ENCODE peak calls at places on chromosomes 2 and 18, in nine cellular contexts. One of them, this sample, is unnamed.

GRCh38 chr2:101860157-101860556 is 131.6 kb upstream of the IL1R2 start:
- DNase-seq in ovary: no peak
- DNase-seq in astrocyte: no peak
- DNase-seq in choroid plexus epithelial cell: no peak
- DNase-seq in transverse colon: no peak
- DNase-seq in AG04449: no peak
- DNase-seq in HFF-Myc: no peak
- DNase-seq in NB4: no peak
- DNase-seq in fibroblast of villous mesenchyme: no peak
- DNase-seq in this sample: no peak

GRCh38 chr2:55958756-55959155 is 35.2 kb upstream of the EFEMP1 start:
- DNase-seq in fibroblast of villous mesenchyme: no peak
- DNase-seq in ovary: no peak
- DNase-seq in transverse colon: no peak
- DNase-seq in astrocyte: peak
- DNase-seq in HFF-Myc: no peak
- DNase-seq in NB4: no peak
- DNase-seq in AG04449: no peak
- DNase-seq in choroid plexus epithelial cell: no peak
- DNase-seq in this sample: peak

GRCh38 chr2:42092084-42092996 is 44.5 kb downstream of the PKDCC start:
- DNase-seq in HFF-Myc: no peak
- DNase-seq in fibroblast of villous mesenchyme: no peak
- DNase-seq in choroid plexus epithelial cell: peak
- DNase-seq in astrocyte: peak
- DNase-seq in transverse colon: peak
- DNase-seq in AG04449: no peak
- DNase-seq in ovary: no peak
- DNase-seq in NB4: peak
- DNase-seq in this sample: peak

GRCh38 chr18:34583895-34584294 is 126.2 kb upstream of the DTNA start:
- DNase-seq in AG04449: no peak
- DNase-seq in astrocyte: no peak
- DNase-seq in fibroblast of villous mesenchyme: no peak
- DNase-seq in HFF-Myc: no peak
- DNase-seq in NB4: no peak
- DNase-seq in choroid plexus epithelial cell: no peak
- DNase-seq in transverse colon: no peak
- DNase-seq in ovary: no peak
- DNase-seq in this sample: no peak

GRCh38 chr2:70745276-70745675 is 22.7 kb downstream of the ADD2 start:
- DNase-seq in NB4: no peak
- DNase-seq in choroid plexus epithelial cell: no peak
- DNase-seq in transverse colon: no peak
- DNase-seq in HFF-Myc: no peak
- DNase-seq in ovary: no peak
- DNase-seq in astrocyte: no peak
- DNase-seq in AG04449: no peak
- DNase-seq in fibroblast of villous mesenchyme: no peak
- DNase-seq in this sample: no peak

GRCh38 chr2:61450144-61450543 is 20.7 kb downstream of the USP34 start:
- DNase-seq in choroid plexus epithelial cell: peak
- DNase-seq in HFF-Myc: no peak
- DNase-seq in transverse colon: no peak
- DNase-seq in AG04449: no peak
- DNase-seq in astrocyte: peak
- DNase-seq in NB4: peak
- DNase-seq in fibroblast of villous mesenchyme: no peak
- DNase-seq in ovary: no peak
- DNase-seq in this sample: no peak

GRCh38 chr2:154697422-154698237 is 865 bp upstream of the KCNJ3 start:
- DNase-seq in HFF-Myc: no peak
- DNase-seq in ovary: peak
- DNase-seq in choroid plexus epithelial cell: no peak
- DNase-seq in fibroblast of villous mesenchyme: no peak
- DNase-seq in AG04449: no peak
- DNase-seq in transverse colon: peak
- DNase-seq in astrocyte: peak
- DNase-seq in NB4: no peak
- DNase-seq in this sample: no peak

GRCh38 chr2:118580651-118581050 is 266.8 kb downstream of the EN1 start:
- DNase-seq in astrocyte: peak
- DNase-seq in fibroblast of villous mesenchyme: no peak
- DNase-seq in HFF-Myc: no peak
- DNase-seq in transverse colon: no peak
- DNase-seq in AG04449: no peak
- DNase-seq in NB4: no peak
- DNase-seq in ovary: no peak
- DNase-seq in choroid plexus epithelial cell: no peak
- DNase-seq in this sample: peak

GRCh38 chr2:177728920-177729319 is 336.3 kb downstream of the AGPS start:
- DNase-seq in astrocyte: peak
- DNase-seq in choroid plexus epithelial cell: no peak
- DNase-seq in NB4: no peak
- DNase-seq in AG04449: no peak
- DNase-seq in HFF-Myc: no peak
- DNase-seq in transverse colon: no peak
- DNase-seq in ovary: no peak
- DNase-seq in fibroblast of villous mesenchyme: no peak
- DNase-seq in this sample: no peak

DNA sequence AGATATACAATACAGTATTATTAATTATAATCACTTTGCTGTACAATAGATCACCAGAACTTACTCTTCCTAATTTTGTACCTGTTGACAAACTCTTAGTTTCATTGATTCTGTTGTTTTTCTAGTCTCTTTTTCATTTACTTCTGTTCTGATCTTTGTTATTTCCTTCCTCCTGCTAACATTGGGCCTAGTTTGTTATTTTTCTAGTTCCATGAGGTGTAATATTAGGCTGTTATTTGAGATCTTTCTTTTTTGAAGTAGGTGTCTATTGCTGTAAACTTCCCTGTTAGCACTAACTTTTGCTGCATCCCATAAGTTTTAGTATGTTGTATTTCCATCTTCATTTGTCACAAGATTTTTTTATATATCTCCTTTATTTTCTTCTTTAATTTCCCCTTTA is 55.1 kb downstream of the LIMS1 start:
- DNase-seq in NB4: no peak
- DNase-seq in choroid plexus epithelial cell: no peak
- DNase-seq in AG04449: no peak
- DNase-seq in transverse colon: no peak
- DNase-seq in ovary: no peak
- DNase-seq in HFF-Myc: no peak
- DNase-seq in fibroblast of villous mesenchyme: no peak
- DNase-seq in astrocyte: no peak
- DNase-seq in this sample: no peak
- H3K4me3 ChIP-seq in NB4: no peak
- H3K4me3 ChIP-seq in choroid plexus epithelial cell: no peak
- H3K4me3 ChIP-seq in AG04449: no peak
- H3K4me3 ChIP-seq in transverse colon: no peak
- H3K4me3 ChIP-seq in ovary: no peak
- H3K4me3 ChIP-seq in HFF-Myc: no peak
- H3K4me3 ChIP-seq in fibroblast of villous mesenchyme: no peak
- H3K4me3 ChIP-seq in astrocyte: no peak
- H3K4me3 ChIP-seq in this sample: no peak

DNA sequence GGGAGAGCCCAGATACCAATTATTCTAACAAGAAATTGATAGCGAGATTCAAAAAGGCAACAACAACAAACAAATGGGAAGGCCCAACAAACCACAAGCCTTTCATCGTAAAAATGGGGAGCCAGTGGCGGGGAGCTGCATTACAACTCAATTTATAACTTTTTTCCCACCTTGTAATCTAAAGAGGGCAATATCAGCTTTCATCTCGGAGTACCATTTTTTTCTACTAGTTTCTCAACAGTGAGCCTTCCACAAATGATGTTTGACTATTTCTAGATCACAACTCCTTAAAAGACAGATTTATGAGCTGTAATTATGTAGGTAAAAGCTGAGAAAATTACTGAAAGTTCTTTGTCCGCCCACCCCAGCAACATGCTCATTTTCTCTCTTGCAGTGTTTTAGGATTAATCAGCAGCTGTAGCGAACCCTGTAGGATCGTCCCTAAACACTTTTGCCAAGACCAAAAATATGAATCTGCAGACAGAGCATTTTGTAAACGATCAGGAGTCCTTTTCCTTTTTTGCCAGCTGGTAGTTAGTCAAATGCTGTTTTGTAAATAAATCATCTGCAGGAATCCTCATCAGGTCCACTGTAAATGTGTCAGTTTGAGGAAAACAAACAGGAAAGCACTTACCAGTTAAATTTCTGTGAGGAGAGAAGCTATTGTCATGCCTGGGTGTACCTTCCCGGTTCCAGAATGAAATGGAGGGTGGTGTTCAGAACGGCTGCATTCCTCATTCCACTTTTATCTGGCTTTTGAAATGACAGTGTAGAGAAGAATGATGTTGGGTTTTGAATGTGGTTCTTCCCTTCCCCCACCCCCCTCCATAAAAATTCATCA is 53.2 kb downstream of the EEF1B2 start:
- DNase-seq in transverse colon: no peak
- DNase-seq in astrocyte: peak
- DNase-seq in NB4: no peak
- DNase-seq in HFF-Myc: no peak
- DNase-seq in fibroblast of villous mesenchyme: peak
- DNase-seq in choroid plexus epithelial cell: peak
- DNase-seq in ovary: no peak
- DNase-seq in AG04449: no peak
- DNase-seq in this sample: peak
- H3K4me3 ChIP-seq in transverse colon: no peak
- H3K4me3 ChIP-seq in astrocyte: peak
- H3K4me3 ChIP-seq in NB4: no peak
- H3K4me3 ChIP-seq in HFF-Myc: no peak
- H3K4me3 ChIP-seq in fibroblast of villous mesenchyme: peak
- H3K4me3 ChIP-seq in choroid plexus epithelial cell: peak
- H3K4me3 ChIP-seq in ovary: peak
- H3K4me3 ChIP-seq in AG04449: peak
- H3K4me3 ChIP-seq in this sample: peak

DNA sequence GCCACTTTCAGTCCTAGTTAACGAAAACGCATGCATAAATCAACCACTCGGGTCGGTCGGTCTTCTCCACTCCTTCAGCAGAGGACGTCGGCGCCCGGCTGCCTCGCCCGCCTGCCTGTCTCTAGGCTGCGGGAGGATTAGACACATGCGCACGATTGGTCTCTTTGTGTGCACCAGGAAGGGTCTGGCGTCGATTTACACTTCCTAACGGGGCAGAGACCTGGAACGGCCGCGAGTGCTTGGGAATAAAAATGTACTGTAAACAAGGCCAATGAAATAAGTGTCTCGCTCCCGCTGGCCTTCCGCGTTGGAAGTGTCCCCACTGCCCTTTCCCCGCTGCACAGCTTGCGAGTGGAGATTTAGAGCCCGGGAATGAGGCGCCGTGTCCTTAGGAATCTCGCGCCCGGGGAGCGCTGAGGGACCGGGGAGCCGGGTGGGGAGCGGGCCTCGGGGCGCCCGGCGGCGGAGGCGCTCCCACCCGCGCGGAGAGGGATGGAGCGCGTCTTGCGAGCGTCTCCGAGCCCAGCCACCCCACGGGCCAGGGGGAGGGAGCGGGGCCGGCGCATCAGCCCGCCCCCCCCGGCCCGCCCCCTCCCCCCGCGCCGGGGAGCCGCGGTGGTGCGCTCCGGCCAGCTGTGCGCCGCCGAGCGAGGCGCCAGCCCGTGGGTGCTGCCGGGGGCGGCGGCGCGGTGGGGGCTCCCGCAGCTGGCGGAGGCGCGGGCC is at the start of gene DOK6:
- DNase-seq in HFF-Myc: peak
- DNase-seq in AG04449: no peak
- DNase-seq in choroid plexus epithelial cell: peak
- DNase-seq in NB4: no peak
- DNase-seq in transverse colon: no peak
- DNase-seq in astrocyte: peak
- DNase-seq in fibroblast of villous mesenchyme: peak
- DNase-seq in ovary: peak
- DNase-seq in this sample: peak
- H3K4me3 ChIP-seq in HFF-Myc: peak
- H3K4me3 ChIP-seq in AG04449: peak
- H3K4me3 ChIP-seq in choroid plexus epithelial cell: peak
- H3K4me3 ChIP-seq in NB4: no peak
- H3K4me3 ChIP-seq in transverse colon: peak
- H3K4me3 ChIP-seq in astrocyte: peak
- H3K4me3 ChIP-seq in fibroblast of villous mesenchyme: peak
- H3K4me3 ChIP-seq in ovary: peak
- H3K4me3 ChIP-seq in this sample: peak

GRCh38 chr2:114384441-114384840 is 58.0 kb upstream of the DPP10 start:
- DNase-seq in NB4: no peak
- DNase-seq in ovary: no peak
- DNase-seq in transverse colon: no peak
- DNase-seq in fibroblast of villous mesenchyme: no peak
- DNase-seq in HFF-Myc: no peak
- DNase-seq in choroid plexus epithelial cell: no peak
- DNase-seq in astrocyte: no peak
- DNase-seq in AG04449: no peak
- DNase-seq in this sample: no peak
- H3K4me3 ChIP-seq in NB4: no peak
- H3K4me3 ChIP-seq in ovary: no peak
- H3K4me3 ChIP-seq in transverse colon: no peak
- H3K4me3 ChIP-seq in fibroblast of villous mesenchyme: no peak
- H3K4me3 ChIP-seq in HFF-Myc: no peak
- H3K4me3 ChIP-seq in choroid plexus epithelial cell: no peak
- H3K4me3 ChIP-seq in astrocyte: no peak
- H3K4me3 ChIP-seq in AG04449: no peak
- H3K4me3 ChIP-seq in this sample: no peak

GRCh38 chr2:111184725-111185495 is 64.2 kb downstream of the BCL2L11 start:
- DNase-seq in HFF-Myc: no peak
- DNase-seq in transverse colon: no peak
- DNase-seq in AG04449: no peak
- DNase-seq in astrocyte: no peak
- DNase-seq in ovary: no peak
- DNase-seq in NB4: no peak
- DNase-seq in choroid plexus epithelial cell: no peak
- DNase-seq in fibroblast of villous mesenchyme: no peak
- DNase-seq in this sample: no peak
- H3K4me3 ChIP-seq in HFF-Myc: no peak
- H3K4me3 ChIP-seq in transverse colon: no peak
- H3K4me3 ChIP-seq in AG04449: no peak
- H3K4me3 ChIP-seq in astrocyte: no peak
- H3K4me3 ChIP-seq in ovary: no peak
- H3K4me3 ChIP-seq in NB4: no peak
- H3K4me3 ChIP-seq in choroid plexus epithelial cell: no peak
- H3K4me3 ChIP-seq in fibroblast of villous mesenchyme: no peak
- H3K4me3 ChIP-seq in this sample: no peak

DNA sequence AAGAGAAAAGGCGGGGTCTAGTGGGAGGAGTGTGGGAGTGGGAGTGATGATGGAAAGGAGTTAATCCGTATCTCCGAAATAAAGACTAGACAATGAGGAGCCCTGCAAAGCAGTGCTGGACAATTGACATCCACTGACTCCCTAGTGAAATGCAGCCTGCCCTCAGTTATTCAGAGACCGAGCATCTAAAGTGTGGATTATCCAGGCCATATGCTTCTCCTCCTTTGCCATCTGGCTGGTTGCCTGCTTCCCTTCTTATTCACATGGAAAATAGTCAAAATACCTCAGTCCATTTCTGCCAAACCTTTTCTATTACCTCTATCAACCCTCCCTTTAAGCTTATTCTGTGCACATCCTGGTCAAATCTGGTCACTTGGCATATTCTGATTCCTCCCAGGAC is 288.8 kb upstream of the SIX3 start:
- DNase-seq in choroid plexus epithelial cell: no peak
- DNase-seq in transverse colon: no peak
- DNase-seq in ovary: no peak
- DNase-seq in astrocyte: no peak
- DNase-seq in NB4: no peak
- DNase-seq in AG04449: no peak
- DNase-seq in HFF-Myc: no peak
- DNase-seq in fibroblast of villous mesenchyme: no peak
- DNase-seq in this sample: no peak
- H3K4me3 ChIP-seq in choroid plexus epithelial cell: no peak
- H3K4me3 ChIP-seq in transverse colon: no peak
- H3K4me3 ChIP-seq in ovary: no peak
- H3K4me3 ChIP-seq in astrocyte: no peak
- H3K4me3 ChIP-seq in NB4: no peak
- H3K4me3 ChIP-seq in AG04449: no peak
- H3K4me3 ChIP-seq in HFF-Myc: no peak
- H3K4me3 ChIP-seq in fibroblast of villous mesenchyme: no peak
- H3K4me3 ChIP-seq in this sample: no peak